ENCODE peak calls at places on chromosome 14, in ten cellular contexts. N, O, F, Z, T, Q, R, D, U and W are unnamed samples.

GRCh38 chr14:86683525-86683924 is 1153.6 kb downstream of the FLRT2 start:
- DNase-seq in N (no peak), O (no peak), F (no peak), Z (no peak), T (no peak), Q (no peak), R (no peak), D (no peak), U (no peak), W (no peak)

GRCh38 chr14:55976619-55977018 is 141.6 kb upstream of the PELI2 start:
- DNase-seq in N (no peak), O (no peak), F (peak; percentile 33), Z (no peak), T (peak; percentile 17), Q (no peak), R (no peak), D (no peak), U (no peak), W (no peak)

GRCh38 chr14:50335389-50335788 is 23.3 kb downstream of the DMAC2L start:
- DNase-seq in N (peak; percentile 21), O (no peak), F (no peak), Z (no peak), T (peak; percentile 52), Q (peak; percentile 36), R (peak; percentile 52), D (peak; percentile 71), U (no peak), W (no peak)

GRCh38 chr14:103259184-103259583 is 74.9 kb upstream of the EIF5 start:
- DNase-seq in N (no peak), O (no peak), F (no peak), Z (no peak), T (no peak), Q (no peak), R (no peak), D (no peak), U (no peak), W (no peak)

GRCh38 chr14:20626274-20626673 is 15.2 kb downstream of the OR6S1 start:
- DNase-seq in N (no peak), O (no peak), F (no peak), Z (no peak), T (no peak), Q (no peak), R (no peak), D (no peak), U (no peak), W (no peak)

GRCh38 chr14:50320279-50320678 is 8.2 kb downstream of the DMAC2L start:
- DNase-seq in N (no peak), O (no peak), F (no peak), Z (no peak), T (peak; percentile 82), Q (no peak), R (no peak), D (peak; percentile 39), U (no peak), W (no peak)

GRCh38 chr14:91903070-91903469 is 35.7 kb upstream of the TC2N start:
- DNase-seq in N (no peak), O (no peak), F (no peak), Z (no peak), T (peak; percentile 71), Q (no peak), R (no peak), D (no peak), U (no peak), W (no peak)

GRCh38 chr14:34489324-34489723 is 27.3 kb upstream of the SPTSSA start:
- DNase-seq in N (no peak), O (no peak), F (peak; percentile 70), Z (no peak), T (peak; percentile 28), Q (no peak), R (no peak), D (no peak), U (no peak), W (no peak)

GRCh38 chr14:20489093-20489994 is 16.0 kb upstream of the RNASE10 start:
- DNase-seq in N (no peak), O (no peak), F (peak; percentile 72), Z (peak; percentile 64), T (peak; percentile 69), Q (no peak), R (no peak), D (no peak), U (no peak), W (no peak)

GRCh38 chr14:72553656-72554055 is 340.2 kb downstream of the DPF3 start:
- DNase-seq in N (no peak), O (no peak), F (no peak), Z (no peak), T (peak; percentile 59), Q (no peak), R (no peak), D (no peak), U (no peak), W (no peak)

GRCh38 chr14:72554401-72554800 is 339.5 kb downstream of the DPF3 start:
- DNase-seq in N (no peak), O (no peak), F (no peak), Z (no peak), T (no peak), Q (no peak), R (no peak), D (no peak), U (no peak), W (no peak)

GRCh38 chr14:72555609-72556000 is 338.3 kb downstream of the DPF3 start:
- DNase-seq in N (no peak), O (no peak), F (no peak), Z (no peak), T (no peak), Q (no peak), R (no peak), D (no peak), U (no peak), W (no peak)

GRCh38 chr14:72553161-72553560 is 340.7 kb downstream of the DPF3 start:
- DNase-seq in N (no peak), O (no peak), F (no peak), Z (no peak), T (peak; percentile 53), Q (no peak), R (no peak), D (no peak), U (no peak), W (no peak)

GRCh38 chr14:72554994-72555608 is 338.8 kb downstream of the DPF3 start:
- DNase-seq in N (no peak), O (no peak), F (peak; percentile 17), Z (no peak), T (no peak), Q (no peak), R (no peak), D (no peak), U (no peak), W (no peak)
- TF ChIP-seq CTCF in N (peak; percentile 19), O (no peak), F (peak; percentile 11), Z (peak; percentile 25), T (no peak), Q (peak; percentile 18), R (no peak), D (no peak), U (no peak), W (no peak)

GRCh38 chr14:22593189-22593588 is 4.2 kb upstream of the DAD1 start:
- DNase-seq in N (no peak), O (no peak), F (no peak), Z (no peak), T (no peak), Q (no peak), R (no peak), D (no peak), U (no peak), W (no peak)

GRCh38 chr14:22594156-22594716 is 3.9 kb upstream of the ABHD4 start:
- DNase-seq in N (no peak), O (no peak), F (no peak), Z (no peak), T (peak; percentile 33), Q (no peak), R (no peak), D (no peak), U (no peak), W (no peak)

GRCh38 chr14:22587247-22587646 is 1.8 kb downstream of the DAD1 start:
- DNase-seq in N (no peak), O (no peak), F (no peak), Z (no peak), T (no peak), Q (no peak), R (no peak), D (no peak), U (no peak), W (no peak)

GRCh38 chr14:22588419-22589095 is 467 bp downstream of the DAD1 start:
- DNase-seq in N (no peak), O (no peak), F (no peak), Z (no peak), T (no peak), Q (no peak), R (no peak), D (no peak), U (no peak), W (no peak)

DNA sequence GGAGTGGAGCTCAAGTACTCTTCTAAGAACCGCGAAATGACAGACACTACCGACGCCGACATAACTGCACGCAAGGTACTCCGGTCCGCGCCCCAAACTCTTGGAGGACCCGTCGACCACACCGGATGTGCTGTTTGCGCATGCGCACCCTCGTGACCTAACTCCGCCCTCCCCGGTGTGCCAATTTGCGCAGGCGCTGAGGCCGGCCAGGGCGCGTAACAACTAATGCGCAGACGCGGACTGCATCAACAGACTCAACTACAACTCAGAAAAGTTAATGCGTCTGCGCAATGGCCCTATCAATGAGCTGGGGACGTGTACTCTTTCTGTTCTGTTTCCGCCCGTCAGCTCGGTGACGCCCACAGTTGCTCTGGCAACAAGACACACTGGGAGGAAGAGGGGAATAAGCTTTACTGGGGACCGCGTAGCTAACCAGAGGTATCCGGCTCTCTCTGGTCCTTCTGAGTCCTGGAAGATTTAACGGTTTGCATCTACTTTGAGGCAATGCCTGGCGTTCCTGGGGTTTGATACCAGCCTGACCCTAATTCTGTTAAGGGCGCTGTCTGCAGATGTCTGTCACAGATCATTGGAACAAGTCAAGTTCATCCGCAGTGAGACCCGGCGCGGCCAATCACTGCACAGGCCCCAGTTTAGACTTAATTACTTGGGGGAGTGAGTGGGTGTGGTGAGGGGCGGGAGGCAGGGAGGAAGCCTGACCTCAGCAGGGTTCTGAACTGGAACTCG is at the start of gene DAD1:
- DNase-seq in N (peak; percentile 99), O (peak; percentile 99), F (peak; percentile 99), Z (peak; percentile 96), T (peak; percentile 100), Q (peak; percentile 97), R (peak; percentile 98), D (peak; percentile 99), U (peak; percentile 97), W (peak; percentile 99)
- TF ChIP-seq CTCF in N (no peak), O (no peak), F (no peak), Z (no peak), T (no peak), Q (no peak), R (no peak), D (no peak), U (no peak), W (no peak)

GRCh38 chr14:94581127-94581999 is at the start of gene SERPINA5:
- DNase-seq in N (peak; percentile 67), O (no peak), F (peak; percentile 2), Z (no peak), T (no peak), Q (peak; percentile 79), R (peak; percentile 64), D (no peak), U (no peak), W (no peak)
- TF ChIP-seq CTCF in N (no peak), O (no peak), F (no peak), Z (no peak), T (no peak), Q (no peak), R (no peak), D (no peak), U (no peak), W (no peak)

GRCh38 chr14:72608391-72609204 is 285.3 kb downstream of the DPF3 start:
- DNase-seq in N (no peak), O (no peak), F (peak; percentile 95), Z (peak; percentile 64), T (peak; percentile 90), Q (no peak), R (no peak), D (no peak), U (no peak), W (no peak)
- TF ChIP-seq CTCF in N (no peak), O (no peak), F (no peak), Z (no peak), T (no peak), Q (no peak), R (no peak), D (no peak), U (no peak), W (no peak)